ENCODE peak calls at places on chromosome 17, in nine cellular contexts. Q is ovary; C is stimulated activated naive CD4-positive, alpha-beta T cell; D is iris pigment epithelial cell; J is AG10803; K is A549; G is AG08395; U is transverse colon; Z is activated CD4-positive, alpha-beta T cell treated with anti-CD3 and anti-CD28 coated beads, Interleukin-2, amount 50 U/mL, for 1 hour. L is an unnamed sample.

GRCh38 chr17:73546121-73546520 is 98.1 kb downstream of the SDK2 start:
- DNase-seq in Q (no peak), C (no peak), D (no peak), J (no peak), K (no peak), G (no peak), U (no peak), Z (no peak), L (no peak)

GRCh38 chr17:4365628-4366311 is 705 bp downstream of the UBE2G1 start:
- DNase-seq in Q (peak), C (peak), D (no peak), J (no peak), K (peak), G (no peak), U (peak), Z (no peak), L (peak)

GRCh38 chr17:38868095-38868967 is 1.5 kb upstream of the LASP1 start:
- DNase-seq in Q (peak), C (no peak), D (peak), J (peak), K (peak), G (no peak), U (peak), Z (no peak), L (peak)

GRCh38 chr17:33142703-33143299 is 150.3 kb downstream of the ASIC2 start:
- DNase-seq in Q (no peak), C (no peak), D (peak), J (peak), K (peak), G (peak), U (no peak), Z (no peak), L (peak)

GRCh38 chr17:3683054-3683511 is 12.9 kb downstream of the P2RX5 start:
- DNase-seq in Q (no peak), C (peak), D (no peak), J (no peak), K (peak), G (peak), U (peak), Z (peak), L (peak)

GRCh38 chr17:82300707-82301270 is 16.6 kb downstream of the CD7 start:
- DNase-seq in Q (peak), C (peak), D (peak), J (peak), K (peak), G (peak), U (peak), Z (peak), L (peak)

GRCh38 chr17:42855048-42855596 is 4.1 kb downstream of the AOC3 start:
- DNase-seq in Q (no peak), C (no peak), D (no peak), J (no peak), K (no peak), G (no peak), U (no peak), Z (no peak), L (no peak)

GRCh38 chr17:17204041-17204591 is 2.0 kb downstream of the PLD6 start:
- DNase-seq in Q (no peak), C (no peak), D (no peak), J (no peak), K (no peak), G (no peak), U (peak), Z (no peak), L (no peak)

GRCh38 chr17:72342061-72342460 is 221.2 kb downstream of the SOX9 start:
- DNase-seq in Q (no peak), C (no peak), D (no peak), J (no peak), K (no peak), G (no peak), U (no peak), Z (no peak), L (no peak)

GRCh38 chr17:59266748-59267147 is 46.4 kb downstream of the GDPD1 start:
- DNase-seq in Q (no peak), C (no peak), D (peak), J (peak), K (no peak), G (no peak), U (no peak), Z (no peak), L (no peak)

GRCh38 chr17:64024215-64024654 is 3.8 kb upstream of the ICAM2 start:
- DNase-seq in Q (peak), C (no peak), D (no peak), J (no peak), K (no peak), G (no peak), U (no peak), Z (no peak), L (no peak)

GRCh38 chr17:40564883-40565744 is at the start of gene CCR7:
- DNase-seq in Q (no peak), C (peak), D (no peak), J (no peak), K (no peak), G (no peak), U (peak), Z (peak), L (no peak)

GRCh38 chr17:39306028-39306427 is 80.3 kb upstream of the STAC2 start:
- DNase-seq in Q (no peak), C (no peak), D (no peak), J (no peak), K (no peak), G (no peak), U (no peak), Z (no peak), L (no peak)

GRCh38 chr17:79628861-79629547 is 18.2 kb upstream of the RBFOX3 start:
- DNase-seq in Q (peak), C (no peak), D (no peak), J (no peak), K (no peak), G (no peak), U (no peak), Z (no peak), L (no peak)

GRCh38 chr17:36668824-36669223 is 67.4 kb downstream of the MRM1 start:
- DNase-seq in Q (no peak), C (no peak), D (no peak), J (no peak), K (no peak), G (no peak), U (no peak), Z (no peak), L (no peak)

GRCh38 chr17:48244814-48245213 is 137.2 kb downstream of the SNX11 start:
- DNase-seq in Q (no peak), C (no peak), D (peak), J (no peak), K (peak), G (no peak), U (no peak), Z (no peak), L (no peak)